ENCODE peak calls at places on chromosomes 4 and X, in eight cellular contexts. Y, R, M, C, S, I, N and D are unnamed samples. For H3K4me1, the result is how much of the 10 kb centered on the place peaks cover.

GRCh38 chr4:10529256-10529890 is 72.1 kb upstream of the ZNF518B start:
- DNase-seq in Y (no peak), R (no peak), M (no peak), C (no peak), S (no peak), I (peak), N (no peak), D (no peak)

GRCh38 chrX:66049056-66049455 is 9.2 kb upstream of the VSIG4 start:
- DNase-seq in Y (no peak), R (no peak), M (no peak), C (no peak), S (no peak), I (no peak), N (no peak), D (no peak)

GRCh38 chrX:28586291-28586690 is 955 bp upstream of the IL1RAPL1 start:
- DNase-seq in Y (no peak), R (no peak), M (peak), C (peak), S (no peak), I (peak), N (peak), D (no peak)

GRCh38 chrX:30589146-30589888 is 11.8 kb upstream of the TASL start:
- DNase-seq in Y (no peak), R (no peak), M (no peak), C (no peak), S (no peak), I (no peak), N (no peak), D (no peak)

GRCh38 chrX:51144828-51145442 is 187.7 kb upstream of the NUDT10 start:
- DNase-seq in Y (peak), R (peak), M (peak), C (peak), S (no peak), I (peak), N (peak), D (peak)

GRCh38 chrX:38807873-38808272 is 6.6 kb downstream of the MID1IP1 start:
- DNase-seq in Y (no peak), R (no peak), M (no peak), C (no peak), S (no peak), I (no peak), N (no peak), D (no peak)

GRCh38 chr4:48905363-48906015 is 1.1 kb downstream of the OCIAD2 start:
- DNase-seq in Y (peak), R (no peak), M (no peak), C (peak), S (no peak), I (peak), N (peak), D (no peak)

GRCh38 chr4:958314-958665 is 15.1 kb downstream of the DGKQ start:
- DNase-seq in Y (no peak), R (peak), M (no peak), C (no peak), S (no peak), I (no peak), N (no peak), D (no peak)

GRCh38 chr4:181711387-181711786 is 531.8 kb upstream of the TENM3 start:
- DNase-seq in Y (no peak), R (no peak), M (no peak), C (no peak), S (no peak), I (no peak), N (no peak), D (no peak)

GRCh38 chr4:154160925-154161324 is 330.7 kb downstream of the DCHS2 start:
- DNase-seq in Y (no peak), R (no peak), M (no peak), C (no peak), S (no peak), I (no peak), N (no peak), D (no peak)

GRCh38 chr4:72817012-72817411 is 248.0 kb upstream of the ADAMTS3 start:
- DNase-seq in Y (no peak), R (no peak), M (no peak), C (no peak), S (no peak), I (peak), N (no peak), D (no peak)

GRCh38 chr4:99552872-99553271 is 11.0 kb downstream of the TRMT10A start:
- DNase-seq in Y (no peak), R (no peak), M (no peak), C (no peak), S (no peak), I (no peak), N (no peak), D (no peak)

GRCh38 chrX:27679281-27679680 is 89.1 kb downstream of the DCAF8L2 start:
- DNase-seq in Y (no peak), R (no peak), M (no peak), C (no peak), S (no peak), I (peak), N (peak), D (no peak)

GRCh38 chrX:38260231-38260630 is 39.6 kb upstream of the SRPX start:
- DNase-seq in Y (no peak), R (no peak), M (peak), C (peak), S (no peak), I (peak), N (peak), D (no peak)

GRCh38 chr4:181959121-181959520 is 284.1 kb upstream of the TENM3 start:
- DNase-seq in Y (no peak), R (no peak), M (peak), C (no peak), S (no peak), I (peak), N (peak), D (no peak)

GRCh38 chrX:102739642-102740041 is 19.1 kb downstream of the GPRASP3 start:
- DNase-seq in Y (no peak), R (no peak), M (peak), C (no peak), S (no peak), I (no peak), N (peak), D (no peak)

GRCh38 chr4:27666943-27667342 is 806.3 kb downstream of the STIM2 start:
- DNase-seq in Y (no peak), R (no peak), M (no peak), C (no peak), S (no peak), I (peak), N (no peak), D (no peak)

GRCh38 chr4:150006197-150006596 is 72.0 kb upstream of the DCLK2 start:
- DNase-seq in Y (no peak), R (no peak), M (no peak), C (no peak), S (no peak), I (no peak), N (peak), D (no peak)

GRCh38 chr4:76449824-76450223 is 14.8 kb downstream of the SHROOM3 start:
- DNase-seq in Y (peak), R (no peak), M (no peak), C (no peak), S (no peak), I (no peak), N (no peak), D (no peak)

GRCh38 chrX:53481093-53481492 is 46.9 kb upstream of the HSD17B10 start:
- DNase-seq in Y (no peak), R (no peak), M (no peak), C (peak), S (no peak), I (peak), N (no peak), D (no peak)

DNA sequence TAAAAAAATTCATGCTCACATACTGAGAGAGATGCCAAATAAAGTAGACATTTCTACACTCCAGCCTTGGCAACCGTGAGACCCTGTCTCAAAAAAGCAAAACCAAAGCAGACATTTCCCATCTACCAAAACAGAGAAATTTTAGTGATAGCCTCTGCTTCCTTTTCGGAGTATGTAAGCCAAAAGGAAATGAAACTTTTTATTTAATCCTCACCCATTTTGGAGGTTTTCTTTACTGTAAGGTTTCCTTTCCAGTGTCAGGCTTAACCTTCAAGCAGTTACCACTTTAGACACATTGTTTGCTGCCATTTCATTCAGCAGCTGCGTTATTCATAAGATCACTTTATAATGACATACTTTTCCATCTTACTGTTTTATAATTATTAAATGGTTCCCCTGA is 15.9 kb downstream of the ADD1 start:
- DNase-seq in Y (no peak), R (no peak), M (no peak), C (no peak), S (no peak), I (no peak), N (no peak), D (no peak)
- H3K27ac ChIP-seq in Y (peak), R (peak), M (peak), C (peak), S (peak), I (no peak), N (no peak), D (peak)

DNA sequence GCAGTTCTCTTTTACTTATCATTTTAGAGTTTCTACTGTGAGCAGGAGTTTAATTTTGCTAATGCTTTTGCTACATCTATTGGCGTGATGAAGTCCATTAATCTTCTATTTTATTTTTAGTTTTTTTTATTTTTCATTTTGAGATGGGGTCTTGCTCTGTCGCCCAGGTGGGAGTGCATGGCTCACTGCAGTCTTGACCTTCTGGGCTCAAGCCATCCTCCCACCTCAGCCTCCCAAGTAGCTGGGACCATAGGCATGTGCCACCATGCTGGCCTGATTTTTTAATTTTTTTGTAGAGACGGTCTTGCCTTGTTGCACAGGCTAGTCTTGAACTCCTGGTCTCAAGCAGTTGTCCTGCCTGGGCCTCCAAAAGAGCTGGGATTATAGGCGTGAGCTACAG is 9.4 kb downstream of the ZFX start:
- DNase-seq in Y (no peak), R (no peak), M (no peak), C (no peak), S (no peak), I (no peak), N (no peak), D (no peak)
- H3K4me1 ChIP-seq in Y (under half), R (under half), M (under half), C (under half), S (under half), I (under half), N (under half), D (under half)

DNA sequence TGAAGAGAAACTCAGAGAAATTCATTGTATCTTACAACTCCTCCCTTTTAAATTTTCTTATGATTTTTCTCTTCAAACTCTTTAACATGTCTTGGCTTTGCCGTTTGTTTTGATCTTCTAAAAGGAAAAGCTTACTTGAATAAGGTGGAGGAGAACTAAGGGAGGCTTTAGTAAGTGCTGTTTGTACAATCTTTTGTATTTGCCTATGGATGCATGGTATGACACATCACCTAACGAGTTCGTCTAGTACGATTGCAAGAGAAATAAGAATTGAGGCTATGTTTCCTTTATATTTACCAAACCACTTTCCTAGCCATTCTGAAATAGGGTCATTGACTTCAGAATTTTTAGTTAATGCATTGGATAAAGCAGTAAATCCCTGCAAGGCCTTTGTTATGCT is 8.4 kb upstream of the BST1 start:
- DNase-seq in Y (no peak), R (no peak), M (no peak), C (no peak), S (no peak), I (peak), N (no peak), D (no peak)
- H3K27ac ChIP-seq in Y (no peak), R (no peak), M (no peak), C (no peak), S (no peak), I (peak), N (no peak), D (no peak)

DNA sequence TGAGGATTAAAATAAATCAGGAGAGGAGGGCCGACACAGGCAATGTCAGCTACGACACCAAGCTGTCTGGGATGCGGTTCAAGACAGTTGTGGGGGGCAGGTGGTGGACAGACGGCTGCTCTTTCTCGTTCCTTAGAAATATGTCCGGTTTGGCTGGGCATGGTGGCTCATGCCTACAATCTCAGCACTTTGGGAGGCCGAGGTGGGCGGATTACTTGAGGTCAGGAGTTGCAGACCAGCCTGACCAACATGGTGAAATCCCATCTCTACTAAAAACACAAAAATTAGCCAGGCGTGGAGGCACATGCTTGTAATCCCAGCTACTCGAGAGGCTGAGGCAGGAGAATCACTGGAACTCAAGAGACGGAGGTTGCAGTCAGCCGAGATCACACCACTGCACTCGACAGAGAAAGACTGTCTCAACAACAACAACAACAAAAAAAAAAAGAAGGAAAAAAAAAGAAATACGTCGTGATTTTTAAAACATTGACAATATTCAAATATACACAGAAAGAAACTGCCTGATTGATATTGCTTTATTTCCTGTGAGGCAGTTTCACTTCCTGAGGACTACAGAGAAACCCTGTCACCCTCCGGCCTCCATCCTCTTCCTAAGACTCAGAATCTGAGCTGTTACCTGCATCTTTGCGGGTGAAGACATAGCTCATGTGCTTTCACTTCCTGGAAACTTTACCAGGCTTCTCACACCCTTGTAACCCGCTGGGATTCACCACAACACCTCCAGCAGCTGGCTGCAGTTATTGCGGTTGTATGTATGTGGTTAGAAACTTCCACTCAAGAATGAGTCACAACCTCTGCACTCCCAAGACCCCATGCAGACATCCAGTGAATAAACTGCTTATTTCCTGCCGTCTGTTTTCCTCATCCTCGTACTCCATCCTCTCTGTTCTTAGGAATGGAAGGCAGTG is 63.8 kb upstream of the STS start:
- DNase-seq in Y (no peak), R (peak), M (no peak), C (no peak), S (no peak), I (peak), N (peak), D (peak)
- H3K4me1 ChIP-seq in Y (under half), R (under half), M (under half), C (under half), S (under half), I (under half), N (under half), D (under half)

GRCh38 chrX:48957827-48958634 is 624 bp upstream of the OTUD5 start:
- DNase-seq in Y (peak), R (peak), M (peak), C (peak), S (peak), I (peak), N (peak), D (peak)
- H3K27ac ChIP-seq in Y (peak), R (peak), M (peak), C (peak), S (peak), I (peak), N (peak), D (peak)

GRCh38 chr4:74630551-74630950 is 163.8 kb downstream of the BTC start:
- DNase-seq in Y (no peak), R (no peak), M (no peak), C (no peak), S (no peak), I (no peak), N (no peak), D (no peak)

GRCh38 chr4:74628808-74629616 is 165.3 kb downstream of the BTC start:
- DNase-seq in Y (no peak), R (no peak), M (no peak), C (peak), S (no peak), I (peak), N (peak), D (no peak)

GRCh38 chr4:74631338-74631737 is 163.0 kb downstream of the BTC start:
- DNase-seq in Y (no peak), R (no peak), M (no peak), C (no peak), S (no peak), I (peak), N (no peak), D (no peak)

GRCh38 chr4:74632634-74633033 is 161.7 kb downstream of the BTC start:
- DNase-seq in Y (no peak), R (peak), M (no peak), C (peak), S (peak), I (peak), N (peak), D (peak)

DNA sequence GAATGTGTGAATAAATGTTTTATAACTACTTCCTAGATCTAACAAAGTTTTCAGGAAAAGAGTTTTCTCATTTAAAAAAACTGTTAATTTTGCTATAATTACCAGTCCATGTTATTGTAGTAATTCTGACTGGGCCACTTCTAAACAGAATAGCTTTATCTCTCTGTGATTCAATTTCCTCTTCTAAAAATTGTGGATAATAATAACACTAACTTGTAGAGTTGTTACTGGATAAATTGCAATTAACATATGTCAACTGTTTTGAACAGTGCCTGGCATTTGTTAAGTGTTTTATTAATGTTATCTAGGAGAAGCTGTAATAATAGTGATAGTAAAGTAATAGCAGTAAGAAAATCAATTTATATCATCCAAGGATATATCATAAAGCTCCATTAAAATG is 162.3 kb downstream of the BTC start:
- DNase-seq in Y (no peak), R (no peak), M (no peak), C (no peak), S (no peak), I (no peak), N (no peak), D (no peak)
- H3K4me1 ChIP-seq in Y (under half), R (under half), M (under half), C (under half), S (under half), I (half or more), N (under half), D (under half)

GRCh38 chr4:92406488-92406887 is 102.7 kb downstream of the GRID2 start:
- DNase-seq in Y (no peak), R (no peak), M (no peak), C (no peak), S (no peak), I (no peak), N (no peak), D (no peak)
- H3K27ac ChIP-seq in Y (no peak), R (no peak), M (no peak), C (no peak), S (no peak), I (no peak), N (no peak), D (no peak)

DNA sequence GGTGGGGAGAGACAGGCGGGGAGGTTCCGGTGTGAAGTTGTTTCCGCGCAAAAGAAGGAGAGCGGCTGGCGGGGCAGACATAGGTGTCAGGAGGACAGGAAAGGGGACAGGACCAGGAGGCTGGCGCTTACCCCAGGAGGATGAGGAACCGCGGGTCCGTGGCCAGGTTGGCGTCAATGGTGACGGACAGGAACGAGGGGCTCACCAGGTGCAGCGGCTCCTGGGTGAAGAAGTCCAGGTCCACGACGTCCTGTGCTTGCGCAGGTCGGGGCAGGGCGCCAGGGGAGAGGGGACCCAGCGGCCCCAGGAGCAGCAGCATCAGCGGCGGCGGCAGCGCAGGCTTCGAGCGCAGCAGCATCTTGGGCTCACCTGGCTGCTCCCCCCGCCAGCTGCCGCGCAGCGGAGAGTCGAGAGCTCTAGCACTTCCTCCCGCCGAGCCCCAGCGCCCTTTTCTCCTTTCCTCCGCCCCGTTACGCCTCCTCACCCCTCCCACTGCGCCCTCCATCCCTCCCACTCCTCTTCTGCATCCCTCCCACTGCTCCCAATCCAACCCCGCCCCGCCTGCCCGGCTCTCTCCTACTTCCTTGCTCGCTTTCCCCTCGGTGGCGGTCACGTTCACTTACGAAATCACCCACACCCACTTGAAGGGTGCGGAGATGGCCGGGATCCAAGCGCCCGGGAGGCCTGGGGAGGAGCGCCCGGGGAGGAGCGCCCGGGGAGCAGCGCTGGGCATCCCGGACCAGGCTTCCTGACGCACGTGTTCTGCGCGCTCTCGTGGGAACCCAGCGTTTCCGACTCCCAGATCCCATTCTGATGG is at the start of gene HPSE:
- DNase-seq in Y (peak), R (peak), M (peak), C (peak), S (peak), I (peak), N (peak), D (peak)
- H3K4me1 ChIP-seq in Y (under half), R (under half), M (under half), C (under half), S (under half), I (under half), N (under half), D (under half)

GRCh38 chr4:168651374-168651773 is 154.5 kb downstream of the PALLD start:
- DNase-seq in Y (no peak), R (no peak), M (no peak), C (no peak), S (no peak), I (peak), N (no peak), D (no peak)
- H3K27ac ChIP-seq in Y (no peak), R (no peak), M (no peak), C (no peak), S (no peak), I (no peak), N (no peak), D (no peak)